ENCODE peak calls at places on chromosome 12, in ten cellular contexts. C is stimulated activated CD8-positive, alpha-beta memory T cell treated with anti-CD3 and anti-CD28 coated beads, Interleukin-15, amount 100 ng/mL, for 1 hour; I is T-helper 17 cell; X is GM04504; M is AG10803; R is WTC11; L is GM06990; Q is heart left ventricle; Y is activated naive CD4-positive, alpha-beta T cell treated with anti-CD3 and anti-CD28 coated beads for 36 hours; U is Daoy. P is an unnamed sample.

GRCh38 chr12:107670999-107671643 is 14.5 kb upstream of the PWP1 start:
- DNase-seq in L (peak), X (no peak), I (no peak), C (no peak), R (peak), U (peak), Y (peak), Q (no peak), M (no peak), P (no peak)

GRCh38 chr12:82862876-82863649 is 176.4 kb downstream of the TMTC2 start:
- DNase-seq in I (no peak), Q (no peak), M (no peak), Y (no peak), U (no peak), R (no peak), X (no peak), C (no peak), L (no peak), P (no peak)

GRCh38 chr12:22624573-22624907 is 431 bp upstream of the ETNK1 start:
- DNase-seq in L (no peak), M (no peak), R (no peak), Y (no peak), I (no peak), U (no peak), X (peak), Q (no peak), C (no peak), P (no peak)

GRCh38 chr12:113555226-113555625 is 83.6 kb upstream of the LHX5 start:
- DNase-seq in Y (no peak), X (no peak), U (no peak), L (no peak), C (no peak), Q (no peak), I (no peak), M (peak), R (no peak), P (no peak)

GRCh38 chr12:79275631-79276030 is 411.1 kb downstream of the SYT1 start:
- DNase-seq in X (no peak), U (no peak), L (no peak), Q (no peak), R (no peak), M (no peak), I (no peak), Y (no peak), C (no peak), P (no peak)

GRCh38 chr12:80175307-80175930 is 76.1 kb downstream of the OTOGL start:
- DNase-seq in Y (peak), R (no peak), Q (no peak), X (no peak), L (no peak), C (no peak), U (no peak), I (no peak), M (no peak), P (no peak)

GRCh38 chr12:12212769-12213168 is 54.1 kb downstream of the LRP6 start:
- DNase-seq in U (no peak), L (no peak), M (no peak), Y (no peak), X (no peak), Q (no peak), R (no peak), I (no peak), C (no peak), P (no peak)

GRCh38 chr12:124487065-124487833 is 80.2 kb downstream of the NCOR2 start:
- DNase-seq in X (no peak), M (no peak), R (no peak), Q (no peak), Y (no peak), I (no peak), U (no peak), C (no peak), L (no peak), P (no peak)

GRCh38 chr12:2177003-2177402 is 124.2 kb downstream of the CACNA1C start:
- DNase-seq in M (no peak), U (no peak), I (no peak), C (no peak), R (no peak), X (no peak), Q (no peak), L (no peak), Y (no peak), P (no peak)

GRCh38 chr12:2183556-2184541 is 131.1 kb downstream of the CACNA1C start:
- DNase-seq in L (no peak), X (peak), I (no peak), R (no peak), Y (no peak), Q (no peak), M (peak), C (no peak), U (no peak), P (no peak)

GRCh38 chr12:65430571-65431306 is 152.3 kb downstream of the MSRB3 start:
- DNase-seq in C (no peak), U (peak), X (no peak), M (peak), R (no peak), L (no peak), Q (no peak), I (no peak), Y (no peak), P (peak)

GRCh38 chr12:89179983-89180382 is 172.3 kb downstream of the DUSP6 start:
- DNase-seq in X (peak), I (no peak), C (no peak), M (peak), R (no peak), U (peak), L (no peak), Q (peak), Y (no peak), P (peak)

GRCh38 chr12:15688202-15688736 is 100.9 kb downstream of the EPS8 start:
- DNase-seq in U (no peak), I (no peak), Q (peak), C (no peak), X (no peak), R (peak), Y (no peak), L (no peak), M (no peak), P (peak)

GRCh38 chr12:131726-132465 is 65.3 kb downstream of the IQSEC3 start:
- DNase-seq in Y (no peak), X (no peak), C (no peak), U (peak), R (no peak), Q (no peak), I (no peak), L (no peak), M (no peak), P (peak)

GRCh38 chr12:79681008-79681590 is 9.7 kb downstream of the PAWR start:
- DNase-seq in C (no peak), I (no peak), U (peak), L (no peak), M (peak), X (no peak), Q (no peak), R (no peak), Y (no peak), P (no peak)

GRCh38 chr12:81692008-81692407 is 67.1 kb downstream of the PPFIA2 start:
- DNase-seq in U (no peak), I (no peak), L (no peak), X (no peak), R (no peak), Y (no peak), C (no peak), Q (no peak), M (no peak), P (peak)

GRCh38 chr12:40474630-40475029 is 217.6 kb upstream of the CNTN1 start:
- DNase-seq in L (no peak), Y (no peak), X (no peak), U (no peak), C (no peak), Q (no peak), R (no peak), I (no peak), M (no peak), P (no peak)

GRCh38 chr12:92122941-92123779 is 22.5 kb downstream of the BTG1 start:
- DNase-seq in R (no peak), X (no peak), C (no peak), Q (no peak), M (no peak), L (no peak), I (no peak), Y (no peak), U (no peak), P (no peak)

GRCh38 chr12:132501189-132501940 is 11.4 kb downstream of the FBRSL1 start:
- DNase-seq in X (no peak), U (no peak), L (no peak), I (no peak), R (no peak), Y (no peak), M (no peak), C (no peak), Q (no peak), P (no peak)

GRCh38 chr12:57089259-57090245 is 638 bp downstream of the NAB2 start:
- DNase-seq in Q (peak), C (peak), Y (peak), R (peak), M (peak), U (peak), X (no peak), L (peak), I (no peak), P (no peak)

P was measured in H4.